ENCODE peak calls at places on chromosome 7, in five cellular contexts. I, N, L, H and A are unnamed samples.

GRCh38 chr7:36638140-36638539 is 86.2 kb downstream of the AOAH start:
- DNase-seq in I (no peak), L (no peak), H (no peak), N (no peak), A (no peak)

GRCh38 chr7:2719007-2719406 is 31.0 kb downstream of the AMZ1 start:
- DNase-seq in H (no peak), L (no peak), N (no peak), I (peak; percentile 81), A (peak; percentile 88)

GRCh38 chr7:72092769-72093168 is 319.4 kb downstream of the CALN1 start:
- DNase-seq in H (no peak), I (no peak), N (no peak), L (no peak), A (no peak)

GRCh38 chr7:55568613-55569268 is 3.6 kb downstream of the VOPP1 start:
- DNase-seq in L (no peak), N (peak; percentile 33), H (no peak), I (peak; percentile 17), A (no peak)

GRCh38 chr7:45973725-45974532 is 52.9 kb upstream of the IGFBP3 start:
- DNase-seq in N (peak; percentile 55), L (no peak), I (no peak), H (no peak), A (no peak)

GRCh38 chr7:102991540-102992214 is 78.9 kb downstream of the LRRC17 start:
- DNase-seq in N (peak; percentile 97), H (no peak), L (no peak), I (no peak), A (no peak)

GRCh38 chr7:38052786-38053185 is 125.3 kb upstream of the STARD3NL start:
- DNase-seq in N (no peak), I (no peak), L (no peak), H (no peak), A (no peak)

GRCh38 chr7:38425509-38425908 is 152.1 kb upstream of the TARP start:
- DNase-seq in I (no peak), N (no peak), H (no peak), L (no peak), A (no peak)

GRCh38 chr7:116329845-116330503 is 119.6 kb downstream of the TES start:
- DNase-seq in I (no peak), L (no peak), N (no peak), H (no peak), A (no peak)

GRCh38 chr7:1916621-1916970 is 246.5 kb downstream of the ELFN1 start:
- DNase-seq in H (no peak), L (no peak), N (no peak), I (no peak), A (no peak)

GRCh38 chr7:95501261-95501816 is 15.6 kb downstream of the ASB4 start:
- DNase-seq in H (no peak), L (no peak), N (peak; percentile 46), I (no peak), A (no peak)

GRCh38 chr7:152142976-152143665 is 117.6 kb downstream of the GALNT11 start:
- DNase-seq in L (no peak), I (no peak), H (no peak), N (no peak), A (no peak)

GRCh38 chr7:50791363-50791762 is 8.7 kb upstream of the GRB10 start:
- DNase-seq in N (no peak), I (no peak), L (no peak), H (no peak), A (no peak)

GRCh38 chr7:47610506-47611044 is 28.7 kb upstream of the TNS3 start:
- DNase-seq in L (no peak), N (peak; percentile 95), H (no peak), I (no peak), A (no peak)

GRCh38 chr7:30148951-30149459 is 14.2 kb downstream of the MTURN start:
- DNase-seq in N (no peak), L (no peak), H (no peak), I (no peak), A (no peak)

GRCh38 chr7:18497800-18498199 is 2.3 kb downstream of the HDAC9 start:
- DNase-seq in H (no peak), L (no peak), N (no peak), I (no peak), A (no peak)

GRCh38 chr7:55961994-55962393 is 2.4 kb upstream of the NIPSNAP2 start:
- DNase-seq in N (no peak), I (no peak), L (no peak), H (no peak), A (no peak)

GRCh38 chr7:107948645-107949442 is 54.1 kb downstream of the LAMB1 start:
- DNase-seq in L (no peak), I (no peak), N (peak; percentile 78), H (peak; percentile 74), A (no peak)

GRCh38 chr7:93944673-93945072 is 23.1 kb downstream of the GNG11 start:
- DNase-seq in L (no peak), I (no peak), N (no peak), H (no peak), A (no peak)

GRCh38 chr7:112509390-112509789 is 28.6 kb downstream of the LSMEM1 start:
- DNase-seq in I (no peak), L (no peak), H (no peak), N (no peak), A (no peak)

GRCh38 chr7:40733578-40733977 is 598.8 kb downstream of the SUGCT start:
- DNase-seq in L (no peak), H (no peak), N (no peak), I (no peak), A (no peak)

GRCh38 chr7:74412061-74412460 is 41.6 kb upstream of the GTF2IRD1 start:
- DNase-seq in N (peak; percentile 31), L (no peak), I (no peak), H (no peak), A (no peak)

GRCh38 chr7:5596046-5596895 is 172.6 kb upstream of the TNRC18 start:
- DNase-seq in L (no peak), I (peak; percentile 76), N (peak; percentile 94), H (peak; percentile 67), A (no peak)

GRCh38 chr7:157671358-157672255 is 334.8 kb downstream of the DNAJB6 start:
- DNase-seq in L (peak; percentile 73), I (peak; percentile 19), N (no peak), H (no peak), A (no peak)

GRCh38 chr7:12610899-12611298 is 40.4 kb downstream of the SCIN start:
- DNase-seq in L (no peak), I (no peak), H (no peak), N (no peak), A (no peak)

GRCh38 chr7:130461256-130461655 is 20.4 kb upstream of the CEP41 start:
- DNase-seq in H (no peak), I (no peak), L (no peak), N (no peak), A (no peak)

GRCh38 chr7:135519233-135519688 is 9.4 kb upstream of the CNOT4 start:
- DNase-seq in H (no peak), L (no peak), I (no peak), N (no peak), A (no peak)

GRCh38 chr7:135525426-135525825 is 15.5 kb upstream of the CNOT4 start:
- DNase-seq in H (no peak), N (no peak), I (no peak), L (no peak), A (no peak)

GRCh38 chr7:135527025-135527424 is 17.1 kb upstream of the CNOT4 start:
- DNase-seq in H (no peak), N (no peak), I (no peak), L (no peak), A (no peak)

GRCh38 chr7:135519871-135520270 is 10.0 kb upstream of the CNOT4 start:
- DNase-seq in H (no peak), N (no peak), I (no peak), L (no peak), A (no peak)

DNA sequence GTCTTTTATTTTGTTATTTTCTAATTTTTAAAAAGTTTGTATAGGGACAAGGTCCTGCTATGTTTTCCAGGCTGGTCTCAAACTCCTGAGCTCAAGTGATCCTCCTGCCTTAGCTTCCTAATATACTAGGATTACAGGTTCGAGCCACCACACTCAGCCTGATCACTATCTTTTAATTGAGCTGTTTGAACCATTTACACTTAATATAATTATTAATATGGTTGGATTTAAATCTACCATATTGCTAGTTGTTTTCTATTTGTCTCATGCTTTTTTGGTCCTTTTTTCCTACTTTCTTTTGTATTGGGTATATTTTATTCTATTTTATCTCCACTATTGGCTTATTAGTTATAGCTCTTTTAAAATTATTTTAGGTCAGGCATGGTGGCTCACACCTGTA is 13.2 kb upstream of the CNOT4 start:
- DNase-seq in N (no peak), L (no peak), I (no peak), H (no peak), A (no peak)
- H2BK12ac ChIP-seq in N (no peak overlapping the region), L (no peak overlapping the region), I (no peak overlapping the region), H (no peak overlapping the region), A (no peak overlapping the region)

GRCh38 chr7:123771846-123772245 is 23.0 kb upstream of the WASL start:
- DNase-seq in H (no peak), N (no peak), I (no peak), L (no peak), A (no peak)

GRCh38 chr7:123771256-123771655 is 22.5 kb upstream of the WASL start:
- DNase-seq in H (no peak), L (no peak), I (no peak), N (no peak), A (no peak)

GRCh38 chr7:123770378-123770777 is 21.6 kb upstream of the WASL start:
- DNase-seq in L (no peak), I (no peak), H (peak; percentile 64), N (peak; percentile 41), A (no peak)

GRCh38 chr7:123768493-123768892 is 19.7 kb upstream of the WASL start:
- DNase-seq in N (no peak), L (no peak), H (no peak), I (no peak), A (no peak)

GRCh38 chr7:123769371-123769770 is 20.6 kb upstream of the WASL start:
- DNase-seq in I (no peak), N (no peak), H (no peak), L (no peak), A (no peak)
- H2BK12ac ChIP-seq in I (no peak overlapping the region), N (no peak overlapping the region), H (no peak overlapping the region), L (no peak overlapping the region), A (no peak overlapping the region)

DNA sequence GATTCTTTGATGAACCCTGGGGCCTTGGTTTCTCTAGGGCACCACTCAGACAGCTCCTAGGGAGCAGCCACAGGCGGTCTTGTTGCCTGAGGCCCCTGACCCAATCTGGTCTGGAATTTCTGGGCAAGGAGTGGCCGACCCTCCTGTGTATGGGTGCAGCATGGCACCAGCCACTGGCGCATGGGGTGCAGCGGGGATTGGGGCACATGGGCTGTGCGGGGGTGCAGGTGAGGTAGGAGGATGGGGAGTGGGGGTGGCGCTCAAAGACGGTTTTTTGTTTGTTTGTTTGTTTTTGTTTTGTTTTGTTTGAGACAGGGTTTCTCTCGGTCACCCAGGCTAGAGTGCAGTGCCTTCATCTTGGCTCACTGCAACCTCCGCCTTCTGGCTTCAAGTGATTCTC is 62.3 kb downstream of the HTR5A start:
- DNase-seq in L (no peak), N (no peak), H (no peak), I (no peak), A (no peak)
- H2BK12ac ChIP-seq in L (no peak overlapping the region), N (no peak overlapping the region), H (no peak overlapping the region), I (no peak overlapping the region), A (no peak overlapping the region)

DNA sequence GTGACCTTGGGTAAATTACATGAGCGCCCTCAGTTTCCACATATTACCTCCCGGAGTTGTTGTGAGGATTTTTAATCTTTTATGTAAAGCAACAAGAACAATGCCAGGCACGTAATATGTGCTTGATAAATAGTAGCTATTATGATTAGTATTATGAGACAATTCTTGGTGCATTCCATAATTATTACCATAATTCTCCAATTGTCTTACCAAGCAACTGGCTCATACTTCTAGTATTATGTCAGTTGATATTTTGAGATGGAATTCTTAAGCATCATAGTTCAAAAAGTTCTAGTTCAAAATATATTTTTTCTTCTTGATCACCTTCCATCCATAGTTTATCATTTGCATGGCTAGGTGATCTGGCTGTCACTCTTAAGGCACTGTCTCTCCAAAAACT is 259.0 kb downstream of the BBS9 start:
- DNase-seq in I (no peak), L (no peak), H (no peak), N (no peak), A (no peak)
- H2BK12ac ChIP-seq in I (no peak overlapping the region), L (no peak overlapping the region), H (no peak overlapping the region), N (no peak overlapping the region), A (no peak overlapping the region)